ENCODE peak calls at places on chromosome 2, in ten cellular contexts. O is Panc1, E is PC-3, Q is endodermal cell, N is sigmoid colon, C is GM23338, D is HCT116, A is heart left ventricle, Y is breast epithelium, W is SK-N-SH. X is an unnamed sample.
A peak's percentile ranks its signal among the peaks of the same experiment; 100 is the strongest.

GRCh38 chr2:129069875-129070594 is 751.4 kb upstream of the HS6ST1 start:
- DNase-seq in O (no peak), E (no peak), Q (no peak), N (no peak), C (no peak), D (no peak), A (peak; percentile 34), Y (peak; percentile 79), W (no peak), X (no peak)

GRCh38 chr2:66427219-66427768 is 7.6 kb upstream of the MEIS1 start:
- DNase-seq in O (no peak), E (peak; percentile 71), Q (no peak), N (no peak), C (peak; percentile 42), D (no peak), A (no peak), Y (no peak), W (no peak), X (no peak)

GRCh38 chr2:207772081-207772843 is 2.6 kb upstream of the FZD5 start:
- DNase-seq in O (no peak), E (no peak), Q (peak; percentile 78), N (no peak), C (peak; percentile 97), D (no peak), A (peak; percentile 37), Y (no peak), W (no peak), X (no peak)

GRCh38 chr2:143177081-143177786 is 48.0 kb downstream of the ARHGAP15 start:
- DNase-seq in O (no peak), E (no peak), Q (no peak), N (no peak), C (no peak), D (no peak), A (no peak), Y (no peak), W (no peak), X (no peak)

GRCh38 chr2:133780997-133781513 is 212.8 kb upstream of the NCKAP5 start:
- DNase-seq in O (no peak), E (no peak), Q (no peak), N (no peak), C (no peak), D (no peak), A (no peak), Y (no peak), W (no peak), X (no peak)

GRCh38 chr2:84838434-84839145 is 42.3 kb downstream of the TRABD2A start:
- DNase-seq in O (no peak), E (no peak), Q (no peak), N (no peak), C (no peak), D (no peak), A (no peak), Y (no peak), W (no peak), X (no peak)

GRCh38 chr2:8861797-8862196 is 24.4 kb upstream of the KIDINS220 start:
- DNase-seq in O (no peak), E (no peak), Q (no peak), N (no peak), C (no peak), D (no peak), A (no peak), Y (no peak), W (no peak), X (no peak)

GRCh38 chr2:202165945-202166344 is 72.5 kb downstream of the SUMO1 start:
- DNase-seq in O (no peak), E (no peak), Q (no peak), N (no peak), C (no peak), D (no peak), A (no peak), Y (no peak), W (no peak), X (no peak)

GRCh38 chr2:50851891-50852290 is 180.0 kb downstream of the NRXN1 start:
- DNase-seq in O (no peak), E (no peak), Q (no peak), N (no peak), C (no peak), D (no peak), A (no peak), Y (no peak), W (no peak), X (no peak)

GRCh38 chr2:31233216-31233615 is 736 bp upstream of the EHD3 start:
- DNase-seq in O (no peak), E (peak; percentile 6), Q (peak; percentile 29), N (no peak), C (no peak), D (no peak), A (no peak), Y (no peak), W (no peak), X (no peak)

GRCh38 chr2:22893773-22894517 is 491.0 kb upstream of the KLHL29 start:
- DNase-seq in O (no peak), E (no peak), Q (no peak), N (no peak), C (no peak), D (no peak), A (no peak), Y (no peak), W (no peak), X (no peak)

GRCh38 chr2:59177748-59178147 is 936.6 kb upstream of the FANCL start:
- DNase-seq in O (no peak), E (no peak), Q (no peak), N (no peak), C (no peak), D (no peak), A (no peak), Y (no peak), W (no peak), X (no peak)

GRCh38 chr2:235384624-235385023 is 109.2 kb upstream of the AGAP1 start:
- DNase-seq in O (no peak), E (no peak), Q (peak; percentile 75), N (no peak), C (peak; percentile 79), D (no peak), A (no peak), Y (no peak), W (no peak), X (no peak)

GRCh38 chr2:226730487-226730886 is 69.1 kb downstream of the IRS1 start:
- DNase-seq in O (no peak), E (peak; percentile 11), Q (peak; percentile 61), N (no peak), C (peak; percentile 45), D (peak; percentile 31), A (no peak), Y (no peak), W (peak; percentile 19), X (peak; percentile 9)
- TF ChIP-seq CTCF in O (peak; percentile 33), E (no peak), Q (peak; percentile 60), N (no peak), C (peak; percentile 37), D (peak; percentile 22), A (peak; percentile 7), Y (no peak), W (peak; percentile 11), X (peak; percentile 36)

GRCh38 chr2:111160758-111161157 is 40.0 kb downstream of the BCL2L11 start:
- DNase-seq in O (no peak), E (peak; percentile 55), Q (peak; percentile 12), N (no peak), C (no peak), D (no peak), A (no peak), Y (no peak), W (no peak), X (peak; percentile 86)
- H3K27ac ChIP-seq in O (no peak overlapping the region), E (no peak overlapping the region), Q (no peak overlapping the region), N (no peak overlapping the region), C (peak overlapping the region; percentile 22), D (no peak overlapping the region), A (no peak overlapping the region), Y (no peak overlapping the region), W (peak overlapping the region; percentile 62), X (peak overlapping the region; percentile 38)

DNA sequence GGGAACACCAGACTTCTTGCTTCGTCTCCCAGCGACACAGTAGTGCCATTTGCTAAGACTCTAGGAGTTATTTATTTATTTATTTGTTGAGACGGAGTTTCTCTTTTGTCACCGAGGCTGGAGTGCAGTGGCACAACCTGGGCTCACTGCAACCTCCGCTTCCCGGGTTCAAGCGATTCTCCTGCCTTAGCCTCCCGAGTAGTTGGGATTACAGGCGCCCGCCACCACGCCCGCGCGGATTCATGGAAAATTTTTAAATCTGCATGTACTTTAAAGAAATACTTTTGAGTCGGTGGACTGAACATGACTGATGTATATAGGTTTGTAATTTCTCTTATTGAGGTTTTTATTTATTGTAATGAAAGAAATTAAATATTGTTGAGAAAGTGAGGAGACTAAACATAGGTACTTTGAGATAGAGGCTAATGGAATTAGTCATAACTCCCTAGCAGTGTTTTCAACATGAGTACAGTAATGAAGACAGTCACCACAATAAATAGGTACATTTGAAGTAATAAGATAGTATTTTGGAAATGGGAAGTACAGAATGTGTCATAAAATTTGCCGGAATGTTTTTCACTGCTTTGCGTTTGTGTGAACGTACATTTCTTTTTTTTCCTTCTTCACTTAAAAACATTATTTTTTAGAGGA is 983 bp downstream of the MTX2 start:
- DNase-seq in O (no peak), E (peak; percentile 36), Q (no peak), N (no peak), C (no peak), D (no peak), A (peak; percentile 29), Y (no peak), W (no peak), X (no peak)
- H3K36me3 ChIP-seq in O (no peaks in the 10 kb centered on the region), E (no peaks in the 10 kb centered on the region), Q (no peaks in the 10 kb centered on the region), N (no peaks in the 10 kb centered on the region), C (no peaks in the 10 kb centered on the region), D (no peaks in the 10 kb centered on the region), A (no peaks in the 10 kb centered on the region), Y (no peaks in the 10 kb centered on the region), W (peaks cover 5% of the 10 kb centered on the region), X (no peaks in the 10 kb centered on the region)

GRCh38 chr2:99608092-99608491 is 118.3 kb upstream of the REV1 start:
- DNase-seq in O (no peak), E (no peak), Q (no peak), N (no peak), C (peak; percentile 46), D (no peak), A (no peak), Y (no peak), W (no peak), X (no peak)
- TF ChIP-seq CTCF in O (no peak), E (peak; percentile 19), Q (peak; percentile 58), N (no peak), C (peak; percentile 26), D (no peak), A (no peak), Y (no peak), W (no peak), X (peak; percentile 40)